ENCODE peak calls at places on chromosomes 13 and 19, in four cellular contexts. M is stimulated activated CD8-positive, alpha-beta memory T cell treated with anti-CD3 and anti-CD28 coated beads, Interleukin-2, amount 100 ng/mL, for 48 hours; P is activated CD4-positive, alpha-beta T cell treated with anti-CD3 and anti-CD28 coated beads for 1 hour; C is CD4-positive, CD25-positive, alpha-beta regulatory T cell. J is an unnamed sample.

GRCh38 chr19:17041994-17042393 is 15.4 kb upstream of the CPAMD8 start:
- DNase-seq in M (no peak), C (no peak), P (no peak), J (no peak)

GRCh38 chr13:66887088-66887487 is 343.0 kb downstream of the PCDH9 start:
- DNase-seq in M (no peak), P (no peak), C (no peak), J (no peak)

GRCh38 chr19:30062331-30063183 is 120.5 kb downstream of the URI1 start:
- DNase-seq in C (no peak), P (no peak), M (no peak), J (no peak)

GRCh38 chr13:29210676-29211075 is 384.8 kb downstream of the SLC7A1 start:
- DNase-seq in C (no peak), M (no peak), P (no peak), J (no peak)

GRCh38 chr19:4873930-4874329 is 6.5 kb upstream of the PLIN3 start:
- DNase-seq in M (no peak), P (no peak), C (no peak), J (no peak)

GRCh38 chr13:114032121-114032799 is 58.4 kb upstream of the C13orf46 start:
- DNase-seq in C (no peak), M (no peak), P (no peak), J (no peak)

GRCh38 chr19:3374369-3375112 is 8.2 kb downstream of the NFIC start:
- DNase-seq in P (no peak), C (no peak), M (no peak), J (no peak)

GRCh38 chr13:93296584-93296983 is 70.0 kb downstream of the GPC6 start:
- DNase-seq in P (no peak), C (no peak), M (no peak), J (no peak)

GRCh38 chr13:76812206-76812882 is 73.9 kb downstream of the KCTD12 start:
- DNase-seq in M (no peak), P (no peak), C (no peak), J (no peak)

GRCh38 chr19:42176649-42176989 is 40.9 kb downstream of the DEDD2 start:
- DNase-seq in M (no peak), C (no peak), P (no peak), J (peak)

GRCh38 chr19:47187023-47187655 is 43.9 kb downstream of the BBC3 start:
- DNase-seq in C (no peak), M (no peak), P (no peak), J (no peak)

GRCh38 chr13:85255978-85256377 is 543.2 kb downstream of the SLITRK6 start:
- DNase-seq in M (no peak), P (no peak), C (no peak), J (no peak)

GRCh38 chr19:18460313-18460712 is 22.4 kb upstream of the ISYNA1 start:
- DNase-seq in M (no peak), C (no peak), P (no peak), J (no peak)

GRCh38 chr13:51154029-51154555 is 43.0 kb upstream of the C13orf42 start:
- DNase-seq in M (no peak), P (no peak), C (no peak), J (no peak)

GRCh38 chr13:103188688-103189326 is 122.6 kb upstream of the SLC10A2 start:
- DNase-seq in M (no peak), C (no peak), P (no peak), J (no peak)

GRCh38 chr19:16880884-16881554 is 7.8 kb upstream of the F2RL3 start:
- DNase-seq in P (no peak), C (no peak), M (no peak), J (no peak)

GRCh38 chr19:1651061-1651547 is 1.3 kb downstream of the TCF3 start:
- DNase-seq in M (peak), C (peak), P (peak), J (peak)

GRCh38 chr13:20127563-20128458 is 33.0 kb downstream of the GJA3 start:
- DNase-seq in P (no peak), C (peak), M (no peak), J (peak)

GRCh38 chr13:83672611-83673010 is 209.7 kb downstream of the SLITRK1 start:
- DNase-seq in P (no peak), M (no peak), C (no peak), J (no peak)

GRCh38 chr13:113142876-113143275 is 15.6 kb upstream of the PROZ start:
- DNase-seq in C (no peak), M (no peak), P (no peak), J (no peak)

GRCh38 chr13:31236211-31236786 is 36.5 kb downstream of the B3GLCT start:
- DNase-seq in P (no peak), M (no peak), C (no peak), J (no peak)

GRCh38 chr19:38434549-38435051 is 1.1 kb downstream of the RYR1 start:
- DNase-seq in M (no peak), P (no peak), C (no peak), J (no peak)

GRCh38 chr19:36152061-36152885 is at the start of gene COX7A1:
- DNase-seq in P (no peak), M (no peak), C (no peak), J (no peak)

GRCh38 chr13:48790996-48791395 is 137.3 kb downstream of the CYSLTR2 start:
- DNase-seq in P (no peak), M (no peak), C (no peak), J (no peak)

GRCh38 chr13:94112227-94112626 is 367.3 kb downstream of the DCT start:
- DNase-seq in C (no peak), M (no peak), P (no peak), J (no peak)

GRCh38 chr19:3769494-3769893 is 2.5 kb downstream of the RAX2 start:
- DNase-seq in M (no peak), P (no peak), C (no peak), J (no peak)

J was measured in stimulated activated effector memory CD8-positive, alpha-beta T cell treated with anti-CD3 and anti-CD28 coated beads, Interleukin-12 subunit alpha, Interleukin-12 subunit beta, amount 100 ng/mL, for 72 hours.